ENCODE peak calls at places on chromosomes 6 and 20, in ten cellular contexts. C is astrocyte, D is endothelial cell, M is fibroblast of lung, Q is lung, P is Panc1, H is GM20000, W is astrocyte of the cerebellum, S is AG10803, B is body of pancreas. O is an unnamed sample.

GRCh38 chr6:46998436-46999017 is 43.6 kb downstream of the ADGRF1 start:
- DNase-seq in M (no peak), P (no peak), C (peak), S (peak), D (no peak), Q (no peak), W (peak), B (no peak), H (no peak), O (no peak)

GRCh38 chr6:72580281-72580940 is 41.5 kb upstream of the KCNQ5 start:
- DNase-seq in H (peak), M (peak), P (peak), Q (no peak), C (peak), D (peak), W (peak), B (peak), S (peak), O (peak)

GRCh38 chr6:81933648-81934047 is 181.2 kb upstream of the TENT5A start:
- DNase-seq in C (no peak), Q (no peak), S (no peak), B (no peak), P (no peak), D (no peak), H (no peak), M (peak), W (no peak), O (no peak)

GRCh38 chr20:35005463-35005961 is 49.8 kb downstream of the MYH7B start:
- DNase-seq in Q (no peak), S (no peak), W (no peak), H (no peak), C (no peak), P (no peak), D (no peak), M (no peak), B (no peak), O (no peak)

GRCh38 chr6:160424256-160424655 is 76.1 kb downstream of the SLC22A3 start:
- DNase-seq in C (no peak), W (no peak), Q (no peak), P (no peak), D (no peak), B (no peak), M (no peak), H (no peak), S (no peak), O (no peak)

GRCh38 chr20:406200-407096 is 1.7 kb upstream of the RBCK1 start:
- DNase-seq in C (no peak), H (no peak), M (no peak), D (no peak), Q (no peak), S (no peak), B (no peak), P (no peak), W (no peak), O (no peak)

GRCh38 chr20:37543828-37544227 is 16.2 kb upstream of the BLCAP start:
- DNase-seq in H (no peak), W (no peak), D (no peak), S (peak), Q (no peak), B (no peak), P (no peak), M (peak), C (no peak), O (no peak)

GRCh38 chr6:37155394-37156312 is 14.3 kb upstream of the PIM1 start:
- DNase-seq in M (no peak), P (no peak), B (no peak), S (no peak), H (peak), W (no peak), D (no peak), Q (no peak), C (peak), O (peak)

GRCh38 chr6:87897581-87898147 is 150.0 kb upstream of the SPACA1 start:
- DNase-seq in M (peak), P (no peak), H (no peak), Q (no peak), S (no peak), W (no peak), C (peak), B (no peak), D (no peak), O (no peak)

GRCh38 chr20:32965581-32966373 is 38.5 kb downstream of the SUN5 start:
- DNase-seq in D (no peak), Q (peak), S (no peak), C (no peak), H (no peak), W (no peak), M (no peak), P (no peak), B (no peak), O (peak)

GRCh38 chr6:35496036-35496850 is 636 bp downstream of the TEAD3 start:
- DNase-seq in C (no peak), P (no peak), Q (peak), D (peak), B (peak), M (no peak), W (no peak), H (no peak), S (peak), O (no peak)

GRCh38 chr6:55277628-55278003 is 49.7 kb upstream of the GFRAL start:
- DNase-seq in W (no peak), C (no peak), D (no peak), Q (no peak), P (no peak), B (no peak), H (no peak), S (no peak), M (no peak), O (no peak)

GRCh38 chr6:83193747-83194582 is 808 bp downstream of the RWDD2A start:
- DNase-seq in D (peak), S (peak), M (peak), H (peak), W (no peak), P (no peak), C (peak), B (peak), Q (peak), O (peak)

GRCh38 chr20:18058661-18059467 is 1.1 kb upstream of the OVOL2 start:
- DNase-seq in Q (peak), W (no peak), C (no peak), P (no peak), D (peak), H (no peak), S (no peak), B (peak), M (no peak), O (peak)

GRCh38 chr6:139161169-139161568 is 26.3 kb downstream of the HECA start:
- DNase-seq in C (peak), B (no peak), M (peak), H (no peak), W (peak), P (no peak), Q (peak), S (peak), D (no peak), O (no peak)

GRCh38 chr6:17454316-17455005 is 61.1 kb downstream of the CAP2 start:
- DNase-seq in B (no peak), P (no peak), H (no peak), S (peak), Q (no peak), W (no peak), C (peak), M (peak), D (no peak), O (no peak)

GRCh38 chr20:53157443-53158408 is 185.6 kb downstream of the TSHZ2 start:
- DNase-seq in C (no peak), H (peak), W (peak), S (peak), M (peak), P (peak), D (peak), B (peak), Q (peak), O (peak)

GRCh38 chr6:38784506-38785235 is 69.6 kb downstream of the DNAH8 start:
- DNase-seq in P (no peak), M (no peak), C (peak), D (no peak), B (no peak), Q (no peak), S (no peak), H (no peak), W (no peak), O (no peak)

GRCh38 chr20:18537651-18538050 is 29.6 kb upstream of the SMIM26 start:
- DNase-seq in S (peak), D (no peak), P (no peak), B (no peak), C (no peak), H (no peak), Q (no peak), M (no peak), W (no peak), O (no peak)

GRCh38 chr20:34528921-34529297 is 12.7 kb downstream of the DYNLRB1 start:
- DNase-seq in P (no peak), C (no peak), H (no peak), Q (peak), W (no peak), M (peak), D (no peak), S (no peak), B (no peak), O (no peak)

GRCh38 chr6:45714795-45715507 is 300.7 kb downstream of the CLIC5 start:
- DNase-seq in S (peak), C (peak), P (peak), M (peak), W (peak), Q (peak), D (peak), H (peak), B (peak), O (peak)

GRCh38 chr20:31593221-31594001 is 11.7 kb upstream of the ID1 start:
- DNase-seq in Q (peak), H (no peak), P (peak), C (peak), B (no peak), W (no peak), D (no peak), S (peak), M (peak), O (no peak)

GRCh38 chr6:90544741-90545140 is 42.1 kb downstream of the MAP3K7 start:
- DNase-seq in C (no peak), W (no peak), D (no peak), B (no peak), M (no peak), S (no peak), H (no peak), Q (no peak), P (no peak), O (no peak)

GRCh38 chr6:44609051-44609612 is 221.6 kb downstream of the CDC5L start:
- DNase-seq in D (no peak), H (no peak), B (no peak), W (no peak), C (no peak), M (no peak), S (no peak), Q (no peak), P (no peak), O (no peak)

GRCh38 chr6:44464051-44464450 is 76.5 kb downstream of the CDC5L start:
- DNase-seq in H (no peak), D (no peak), Q (no peak), C (no peak), W (no peak), B (no peak), M (no peak), S (no peak), P (no peak), O (peak)

GRCh38 chr6:15447546-15448232 is 201.8 kb downstream of the JARID2 start:
- DNase-seq in S (no peak), H (no peak), P (no peak), C (no peak), B (no peak), W (no peak), D (no peak), Q (no peak), M (no peak), O (no peak)

GRCh38 chr6:15444881-15445280 is 199.0 kb downstream of the JARID2 start:
- DNase-seq in C (no peak), P (no peak), S (no peak), Q (no peak), D (no peak), M (peak), W (no peak), H (no peak), B (peak), O (no peak)

GRCh38 chr6:15451738-15452137 is 205.9 kb downstream of the JARID2 start:
- DNase-seq in D (no peak), W (no peak), H (no peak), Q (no peak), B (no peak), M (no peak), C (no peak), S (no peak), P (no peak), O (no peak)

GRCh38 chr6:15452182-15452941 is 206.5 kb downstream of the JARID2 start:
- DNase-seq in W (no peak), Q (no peak), P (no peak), S (no peak), D (no peak), M (no peak), H (no peak), B (no peak), C (no peak), O (no peak)

GRCh38 chr6:15449001-15449400 is 203.1 kb downstream of the JARID2 start:
- DNase-seq in H (no peak), Q (no peak), M (no peak), B (no peak), C (no peak), W (no peak), D (no peak), S (no peak), P (no peak), O (no peak)
- TF ChIP-seq CTCF in H (no peak), Q (no peak), M (no peak), B (no peak), C (no peak), W (no peak), D (no peak), S (no peak), P (no peak), O (no peak)

DNA sequence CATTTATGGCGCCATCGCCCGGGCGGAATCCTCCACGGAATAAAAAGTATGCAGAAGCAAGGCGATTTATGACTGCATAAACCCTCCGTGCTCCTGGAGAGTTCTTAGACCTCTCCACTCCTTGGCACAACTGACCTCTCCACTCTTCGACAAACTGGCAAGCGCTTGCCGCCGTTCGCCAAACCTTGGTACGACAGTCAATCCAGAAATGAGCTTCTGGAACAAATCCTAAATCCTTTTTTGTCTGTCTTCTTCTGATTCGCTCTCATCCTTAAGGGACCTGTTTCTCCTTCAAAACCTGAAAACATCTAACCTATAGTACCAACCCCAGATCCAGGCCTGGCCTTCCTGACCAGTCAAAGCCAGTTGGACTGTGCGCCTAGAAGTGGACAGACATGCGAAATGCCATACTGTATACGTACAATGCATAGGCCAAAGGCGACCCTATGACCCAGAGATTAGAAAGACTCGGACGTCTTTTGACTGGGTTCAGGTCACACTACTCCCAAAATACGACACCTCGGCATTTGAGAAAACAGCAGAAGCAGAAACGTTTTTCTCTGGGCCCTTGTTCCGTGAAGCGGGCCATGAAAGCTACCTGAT is 59.4 kb downstream of the TRIM27 start:
- DNase-seq in S (no peak), H (no peak), C (no peak), P (no peak), B (no peak), D (no peak), Q (no peak), M (no peak), W (no peak), O (no peak)
- TF ChIP-seq CTCF in S (peak), H (no peak), C (peak), P (peak), B (no peak), D (no peak), Q (no peak), M (peak), W (peak), O (peak)

GRCh38 chr20:11555510-11555909 is 362.2 kb upstream of the BTBD3 start:
- DNase-seq in Q (no peak), S (no peak), C (no peak), B (no peak), P (no peak), M (no peak), D (no peak), H (no peak), W (no peak), O (no peak)

GRCh38 chr20:11556410-11556809 is 361.3 kb upstream of the BTBD3 start:
- DNase-seq in B (no peak), P (no peak), M (no peak), Q (no peak), S (no peak), C (no peak), H (no peak), W (no peak), D (no peak), O (no peak)

GRCh38 chr20:11551491-11551890 is 366.2 kb upstream of the BTBD3 start:
- DNase-seq in C (no peak), H (no peak), D (no peak), S (no peak), W (no peak), B (no peak), P (no peak), Q (no peak), M (no peak), O (no peak)

GRCh38 chr20:11549172-11550117 is 368.2 kb upstream of the BTBD3 start:
- DNase-seq in H (no peak), M (no peak), Q (no peak), S (no peak), P (no peak), B (peak), W (no peak), C (no peak), D (no peak), O (no peak)

DNA sequence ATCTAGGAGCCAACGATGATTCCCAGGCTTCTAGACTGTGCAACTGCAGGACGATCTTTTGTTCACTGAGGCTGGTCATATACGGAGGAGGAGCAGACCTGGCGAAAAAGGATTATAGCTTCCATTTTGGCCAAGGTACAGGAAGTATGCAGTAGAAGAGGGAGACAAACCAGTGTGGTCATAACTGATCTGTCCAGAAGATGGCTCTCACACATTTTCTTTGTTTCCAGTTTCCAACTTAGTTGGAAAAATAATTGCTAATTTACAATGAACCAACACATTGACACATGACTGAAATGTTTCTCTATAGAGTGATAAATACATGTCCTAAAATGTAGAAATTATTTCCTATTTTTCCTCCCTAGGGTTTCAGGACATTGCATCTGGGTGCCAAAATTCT is 364.1 kb upstream of the BTBD3 start:
- DNase-seq in B (no peak), D (no peak), H (no peak), M (peak), S (peak), W (no peak), C (no peak), Q (no peak), P (no peak), O (no peak)
- TF ChIP-seq CTCF in B (no peak), D (no peak), H (no peak), M (peak), S (peak), W (peak), C (peak), Q (no peak), P (peak), O (no peak)

GRCh38 chr20:36399147-36399968 is 93.2 kb downstream of the DLGAP4 start:
- DNase-seq in P (peak), Q (no peak), W (no peak), C (no peak), H (peak), D (peak), B (peak), M (peak), S (peak), O (peak)
- TF ChIP-seq CTCF in P (peak), Q (no peak), W (peak), C (peak), H (peak), D (peak), B (no peak), M (peak), S (peak), O (peak)

DNA sequence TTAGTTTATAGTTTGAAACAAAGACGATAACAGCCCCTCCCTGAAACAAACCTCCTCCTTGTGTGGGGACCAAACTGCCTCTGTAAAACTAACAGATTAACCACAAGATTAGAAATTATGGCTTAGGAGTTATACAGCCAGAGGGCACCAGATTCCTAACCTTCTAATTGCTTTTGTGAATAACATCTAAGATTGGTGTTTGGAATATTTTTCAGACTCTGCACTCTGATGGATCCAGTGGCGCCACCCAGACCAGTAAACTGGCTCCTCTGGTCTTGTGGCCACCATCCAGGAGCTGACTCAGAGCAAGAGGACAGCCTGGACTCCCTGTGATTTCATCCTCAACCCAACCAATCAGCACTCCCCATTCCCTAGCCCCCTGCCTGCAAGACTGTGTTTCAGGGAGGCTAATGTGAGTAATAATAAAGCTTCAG is 58.3 kb upstream of the SLC22A16 start:
- DNase-seq in D (no peak), M (peak), C (peak), S (peak), B (no peak), W (peak), Q (no peak), H (no peak), P (no peak), O (no peak)
- TF ChIP-seq CTCF in D (no peak), M (no peak), C (no peak), S (no peak), B (no peak), W (no peak), Q (no peak), H (no peak), P (peak), O (no peak)

O was measured in GM13976.